ENCODE peak calls at places on chromosome 11, in four cellular contexts. W is K562, R is GM12878, D is H1. P is an unnamed sample.

GRCh38 chr11:70496591-70497535 is 98.5 kb downstream of the CTTN start:
- DNase-seq in W (no peak), D (no peak), R (no peak), P (no peak)

GRCh38 chr11:27514558-27514957 is 8.0 kb upstream of the LIN7C start:
- DNase-seq in D (no peak), W (no peak), R (no peak), P (no peak)

GRCh38 chr11:65141896-65142494 is 7.7 kb upstream of the SYVN1 start:
- DNase-seq in D (no peak), R (no peak), W (no peak), P (no peak)

GRCh38 chr11:33953289-33953688 is 61.4 kb upstream of the LMO2 start:
- DNase-seq in R (no peak), D (no peak), W (no peak), P (no peak)

GRCh38 chr11:291281-292210 is 2.6 kb downstream of the PGGHG start:
- DNase-seq in D (no peak), W (no peak), R (no peak), P (no peak)

GRCh38 chr11:68314886-68315580 is 2.6 kb downstream of the LRP5 start:
- DNase-seq in W (peak), R (no peak), D (no peak), P (peak)

GRCh38 chr11:113531078-113531477 is 55.9 kb upstream of the DRD2 start:
- DNase-seq in R (no peak), W (no peak), D (no peak), P (no peak)

GRCh38 chr11:130737866-130738431 is 178.3 kb downstream of the SNX19 start:
- DNase-seq in D (no peak), W (no peak), R (no peak), P (no peak)

GRCh38 chr11:101582242-101583052 is 1.4 kb downstream of the TRPC6 start:
- DNase-seq in D (no peak), W (no peak), R (no peak), P (no peak)

GRCh38 chr11:116513894-116514293 is 258.9 kb downstream of the BUD13 start:
- DNase-seq in W (peak), D (peak), R (no peak), P (peak)

GRCh38 chr11:130024356-130024755 is 21.7 kb upstream of the PRDM10 start:
- DNase-seq in R (no peak), D (no peak), W (no peak), P (no peak)

GRCh38 chr11:125903753-125904659 is at the start of gene DDX25:
- DNase-seq in R (no peak), W (no peak), D (peak), P (no peak)

GRCh38 chr11:44275961-44276550 is 33.9 kb downstream of the ALX4 start:
- DNase-seq in D (no peak), R (no peak), W (no peak), P (no peak)

GRCh38 chr11:69874178-69874983 is 55.2 kb upstream of the FGF3 start:
- DNase-seq in D (no peak), W (no peak), R (no peak), P (no peak)

GRCh38 chr11:116603783-116604323 is 168.9 kb downstream of the BUD13 start:
- DNase-seq in R (no peak), W (no peak), D (no peak), P (no peak)

GRCh38 chr11:58061813-58062212 is 31.1 kb downstream of the OR6Q1 start:
- DNase-seq in R (no peak), W (no peak), D (no peak), P (no peak)

GRCh38 chr11:31139479-31139878 is 230.1 kb downstream of the DCDC1 start:
- DNase-seq in D (peak), R (no peak), W (no peak), P (no peak)

GRCh38 chr11:3157381-3158130 is 7.6 kb downstream of the OSBPL5 start:
- DNase-seq in D (no peak), R (no peak), W (no peak), P (no peak)

GRCh38 chr11:116731097-116731761 is 41.6 kb downstream of the BUD13 start:
- DNase-seq in R (no peak), D (no peak), W (no peak), P (peak)

GRCh38 chr11:27242591-27242990 is 120.4 kb downstream of the CCDC34 start:
- DNase-seq in D (no peak), R (no peak), W (no peak), P (no peak)

GRCh38 chr11:18669629-18670162 is 28.9 kb upstream of the TMEM86A start:
- DNase-seq in D (no peak), R (no peak), W (no peak), P (no peak)
- TF ChIP-seq ATF2 in D (no peak), R (no peak), W (no peak), P (no peak)

GRCh38 chr11:85961130-85961529 is 105.9 kb downstream of the CCDC83 start:
- DNase-seq in W (no peak), R (no peak), D (no peak), P (no peak)

GRCh38 chr11:85965202-85965601 is 103.7 kb downstream of the PICALM start:
- DNase-seq in D (no peak), R (no peak), W (no peak), P (no peak)

GRCh38 chr11:85967457-85967856 is 101.4 kb downstream of the PICALM start:
- DNase-seq in W (no peak), D (no peak), R (no peak), P (no peak)

GRCh38 chr11:85960678-85961077 is 105.5 kb downstream of the CCDC83 start:
- DNase-seq in D (no peak), W (no peak), R (no peak), P (no peak)

DNA sequence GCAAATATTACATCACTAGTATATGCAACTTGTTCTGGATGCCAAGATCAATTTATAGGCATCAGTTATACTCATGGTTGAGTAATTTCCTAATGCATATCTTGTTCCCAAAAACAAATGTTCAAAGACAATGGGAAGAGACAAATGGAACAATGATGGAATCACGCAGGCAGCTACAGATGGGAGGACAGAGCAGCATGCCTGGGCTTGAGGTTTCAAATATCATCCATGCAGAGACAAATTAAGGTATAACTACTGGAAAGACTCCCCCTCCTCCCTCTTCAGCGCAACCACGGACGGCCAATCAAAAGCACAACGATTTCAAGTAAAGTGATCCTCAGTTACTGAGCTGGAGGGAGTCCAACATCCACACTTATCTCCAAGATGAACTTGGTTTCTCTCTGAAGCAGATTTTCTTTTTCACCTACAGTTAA is 106.8 kb downstream of the CCDC83 start:
- DNase-seq in R (no peak), W (no peak), D (no peak), P (no peak)
- H3K9ac ChIP-seq in R (no peak), W (no peak), D (no peak), P (no peak)

DNA sequence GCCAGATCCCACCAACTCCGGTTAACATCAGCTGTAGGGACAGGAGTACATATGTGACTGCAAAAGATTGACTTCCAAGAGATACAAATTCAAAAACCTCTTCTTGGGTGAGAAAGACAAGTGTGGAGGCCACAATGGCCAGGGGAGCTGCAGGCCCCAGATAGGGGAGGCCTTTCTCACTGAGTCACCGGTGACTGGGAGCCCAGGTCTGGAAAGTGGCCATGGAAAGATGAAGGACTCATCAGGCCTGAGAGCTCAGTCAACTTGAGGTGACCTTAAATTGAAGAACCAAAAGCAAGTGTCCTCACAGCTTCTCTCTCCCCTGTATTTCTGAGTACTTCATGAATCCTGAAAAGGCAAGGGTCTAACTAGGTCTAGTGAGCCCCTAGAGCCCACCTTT is 90.4 kb upstream of the CLPB start:
- DNase-seq in R (no peak), D (no peak), W (no peak), P (no peak)
- TF ChIP-seq ATF2 in R (no peak), D (no peak), W (no peak), P (no peak)

GRCh38 chr11:124756753-124757227 is 4.7 kb upstream of the VSIG2 start:
- DNase-seq in W (no peak), R (no peak), D (no peak), P (no peak)

GRCh38 chr11:124759268-124760204 is 2.6 kb downstream of the ESAM start:
- DNase-seq in D (no peak), W (no peak), R (no peak), P (no peak)

GRCh38 chr11:124758355-124759267 is 3.5 kb downstream of the ESAM start:
- DNase-seq in W (peak), R (no peak), D (peak), P (peak)

GRCh38 chr11:124756033-124756752 is 4.1 kb upstream of the VSIG2 start:
- DNase-seq in D (no peak), W (no peak), R (no peak), P (no peak)

GRCh38 chr11:124757320-124757719 is 4.8 kb downstream of the ESAM start:
- DNase-seq in R (no peak), D (no peak), W (no peak), P (no peak)
- H3K9ac ChIP-seq in R (no peak), D (no peak), W (no peak), P (no peak)

GRCh38 chr11:14336507-14337503 is 22.2 kb downstream of the RRAS2 start:
- DNase-seq in D (no peak), W (peak), R (no peak), P (peak)
- TF ChIP-seq ATF2 in D (no peak), W (no peak), R (no peak), P (no peak)

GRCh38 chr11:32831241-32831640 is 1.5 kb downstream of the PRRG4 start:
- DNase-seq in R (no peak), D (no peak), W (no peak), P (no peak)
- H3K9ac ChIP-seq in R (no peak), D (no peak), W (no peak), P (no peak)

GRCh38 chr11:59901306-59901705 is 22.7 kb downstream of the OOSP3 start:
- DNase-seq in W (no peak), R (no peak), D (no peak), P (no peak)
- TF ChIP-seq ATF2 in W (no peak), R (no peak), D (no peak), P (no peak)

DNA sequence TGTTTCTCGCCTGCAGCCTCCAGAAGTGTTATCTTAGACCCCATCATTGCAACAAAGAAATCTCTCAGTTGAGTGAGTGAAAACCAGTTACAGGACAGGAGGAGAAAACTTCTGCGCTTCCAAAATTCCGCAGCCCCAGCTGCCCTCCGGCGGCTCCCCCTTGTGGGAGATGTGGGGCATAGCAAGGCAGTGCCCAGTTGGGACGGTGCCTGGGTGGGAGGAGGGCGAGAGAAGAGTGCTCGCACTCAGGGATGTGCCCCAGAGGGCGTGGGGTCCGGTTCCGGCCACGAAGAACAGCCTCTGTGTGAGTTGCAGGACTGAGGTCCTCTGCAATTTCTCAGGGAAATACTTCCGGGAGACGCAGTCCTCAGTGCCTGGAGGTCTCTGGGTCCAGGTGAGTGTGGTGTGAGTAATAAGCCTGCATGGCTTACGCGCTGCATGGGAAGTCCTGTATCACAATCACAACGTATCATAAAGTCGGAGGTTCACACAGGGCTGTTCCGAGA is 87.0 kb upstream of the BLID start:
- DNase-seq in D (peak), W (peak), R (no peak), P (peak)
- H3K9ac ChIP-seq in D (no peak), W (no peak), R (no peak), P (no peak)

P was measured in HepG2.